ENCODE peak calls at places on chromosomes 2 and 18, in six cellular contexts. One of them, this sample, is unnamed.

GRCh38 chr2:132424526-132425121 is 8.0 kb downstream of the GPR39 start:
- DNase-seq in A549: no peak
- DNase-seq in frontal cortex: no peak
- DNase-seq in neuronal stem cell: no peak
- DNase-seq in substantia nigra: no peak
- DNase-seq in kidney: no peak
- DNase-seq in this sample: no peak

GRCh38 chr2:180184506-180184905 is 177.4 kb upstream of the CWC22 start:
- DNase-seq in A549: no peak
- DNase-seq in frontal cortex: no peak
- DNase-seq in neuronal stem cell: no peak
- DNase-seq in substantia nigra: no peak
- DNase-seq in kidney: no peak
- DNase-seq in this sample: no peak

GRCh38 chr2:209642146-209642815 is 129.4 kb upstream of the UNC80 start:
- DNase-seq in A549: no peak
- DNase-seq in frontal cortex: no peak
- DNase-seq in neuronal stem cell: no peak
- DNase-seq in substantia nigra: no peak
- DNase-seq in kidney: no peak
- DNase-seq in this sample: no peak

GRCh38 chr2:25041307-25041927 is 459 bp upstream of the EFR3B start:
- DNase-seq in A549: peak
- DNase-seq in frontal cortex: peak
- DNase-seq in neuronal stem cell: peak
- DNase-seq in substantia nigra: peak
- DNase-seq in kidney: peak
- DNase-seq in this sample: peak

GRCh38 chr18:33051397-33051796 is 278.6 kb upstream of the KLHL14 start:
- DNase-seq in A549: no peak
- DNase-seq in frontal cortex: no peak
- DNase-seq in neuronal stem cell: no peak
- DNase-seq in substantia nigra: no peak
- DNase-seq in kidney: no peak
- DNase-seq in this sample: no peak

GRCh38 chr18:32468147-32468845 is 2.4 kb downstream of the GAREM1 start:
- DNase-seq in A549: no peak
- DNase-seq in frontal cortex: no peak
- DNase-seq in neuronal stem cell: no peak
- DNase-seq in substantia nigra: no peak
- DNase-seq in kidney: no peak
- DNase-seq in this sample: no peak

GRCh38 chr2:51734115-51734514 is 702.2 kb upstream of the NRXN1 start:
- DNase-seq in A549: no peak
- DNase-seq in frontal cortex: no peak
- DNase-seq in neuronal stem cell: no peak
- DNase-seq in substantia nigra: no peak
- DNase-seq in kidney: no peak
- DNase-seq in this sample: no peak

GRCh38 chr18:44709297-44710117 is 28.8 kb downstream of the SETBP1 start:
- DNase-seq in A549: no peak
- DNase-seq in frontal cortex: no peak
- DNase-seq in neuronal stem cell: no peak
- DNase-seq in substantia nigra: no peak
- DNase-seq in kidney: peak
- DNase-seq in this sample: no peak

GRCh38 chr2:157758586-157758985 is 117.5 kb downstream of the ACVR1 start:
- DNase-seq in A549: no peak
- DNase-seq in frontal cortex: no peak
- DNase-seq in neuronal stem cell: no peak
- DNase-seq in substantia nigra: no peak
- DNase-seq in kidney: no peak
- DNase-seq in this sample: no peak

GRCh38 chr2:216677439-216678097 is 17.8 kb downstream of the IGFBP5 start:
- DNase-seq in A549: no peak
- DNase-seq in frontal cortex: no peak
- DNase-seq in neuronal stem cell: no peak
- DNase-seq in substantia nigra: no peak
- DNase-seq in kidney: no peak
- DNase-seq in this sample: no peak

GRCh38 chr2:98508690-98509054 is 64.0 kb downstream of the INPP4A start:
- DNase-seq in A549: no peak
- DNase-seq in frontal cortex: no peak
- DNase-seq in neuronal stem cell: no peak
- DNase-seq in substantia nigra: no peak
- DNase-seq in kidney: peak
- DNase-seq in this sample: no peak

GRCh38 chr18:765764-766549 is 46.1 kb downstream of the YES1 start:
- DNase-seq in A549: no peak
- DNase-seq in frontal cortex: no peak
- DNase-seq in neuronal stem cell: no peak
- DNase-seq in substantia nigra: no peak
- DNase-seq in kidney: no peak
- DNase-seq in this sample: peak

This sample was measured in HEK293T.